ENCODE peak calls at places on chromosomes 12 and 14, in seven cellular contexts. V is IMR-90, H is WERI-Rb-1, Z is lower lobe of right lung, O is cardiac fibroblast, R is fibroblast of lung, B is stomach. G is an unnamed sample.

GRCh38 chr12:12010277-12011031 is 60.3 kb upstream of the BCL2L14 start:
- DNase-seq in V (peak), H (no peak), Z (peak), O (peak), R (peak), B (no peak), G (peak)

GRCh38 chr12:67280572-67280971 is 11.4 kb downstream of the CAND1 start:
- DNase-seq in V (no peak), H (no peak), Z (no peak), O (no peak), R (no peak), B (no peak), G (no peak)

GRCh38 chr12:102026728-102027127 is 35.1 kb downstream of the WASHC3 start:
- DNase-seq in V (no peak), H (no peak), Z (no peak), O (no peak), R (no peak), B (no peak), G (no peak)

GRCh38 chr14:21525995-21526671 is at the start of gene SALL2:
- DNase-seq in V (peak), H (peak), Z (peak), O (peak), R (peak), B (peak), G (no peak)

GRCh38 chr14:102016420-102017090 is 52.2 kb downstream of the DYNC1H1 start:
- DNase-seq in V (no peak), H (no peak), Z (no peak), O (no peak), R (no peak), B (no peak), G (no peak)

GRCh38 chr12:54016478-54016964 is 7.7 kb downstream of the HOXC8 start:
- DNase-seq in V (peak), H (no peak), Z (no peak), O (no peak), R (no peak), B (no peak), G (peak)

GRCh38 chr14:30230719-30231118 is 303.1 kb upstream of the PRKD1 start:
- DNase-seq in V (no peak), H (no peak), Z (no peak), O (no peak), R (no peak), B (no peak), G (no peak)

GRCh38 chr12:51430196-51430895 is 5.7 kb downstream of the SLC4A8 start:
- DNase-seq in V (no peak), H (peak), Z (no peak), O (no peak), R (no peak), B (peak), G (no peak)

GRCh38 chr14:49972840-49973239 is 80.0 kb downstream of the ARF6 start:
- DNase-seq in V (peak), H (no peak), Z (no peak), O (peak), R (peak), B (peak), G (peak)

GRCh38 chr14:34237098-34237497 is 224.9 kb downstream of the SPTSSA start:
- DNase-seq in V (no peak), H (no peak), Z (no peak), O (no peak), R (no peak), B (no peak), G (no peak)

GRCh38 chr12:28699029-28699428 is 450.0 kb upstream of the FAR2 start:
- DNase-seq in V (no peak), H (no peak), Z (no peak), O (no peak), R (no peak), B (no peak), G (peak)

GRCh38 chr12:13095266-13095995 is 8.0 kb downstream of the GSG1 start:
- DNase-seq in V (no peak), H (peak), Z (no peak), O (no peak), R (no peak), B (no peak), G (no peak)

GRCh38 chr12:28232212-28232928 is 42.1 kb downstream of the CCDC91 start:
- DNase-seq in V (no peak), H (no peak), Z (no peak), O (no peak), R (no peak), B (no peak), G (no peak)

GRCh38 chr12:74780458-74781241 is 243.0 kb downstream of the ATXN7L3B start:
- DNase-seq in V (peak), H (peak), Z (no peak), O (no peak), R (peak), B (no peak), G (no peak)

GRCh38 chr12:51406859-51407258 is 15.7 kb upstream of the GALNT6 start:
- DNase-seq in V (no peak), H (no peak), Z (no peak), O (no peak), R (no peak), B (no peak), G (no peak)

GRCh38 chr12:69419701-69420100 is 50.5 kb upstream of the FRS2 start:
- DNase-seq in V (no peak), H (no peak), Z (no peak), O (no peak), R (no peak), B (no peak), G (no peak)

GRCh38 chr12:49954863-49955830 is 4.6 kb downstream of the AQP2 start:
- DNase-seq in V (no peak), H (no peak), Z (no peak), O (no peak), R (no peak), B (no peak), G (no peak)

GRCh38 chr12:104478396-104479140 is 21.8 kb downstream of the CHST11 start:
- DNase-seq in V (no peak), H (no peak), Z (peak), O (peak), R (peak), B (no peak), G (no peak)

GRCh38 chr12:131055093-131055465 is 101.4 kb downstream of the ADGRD1 start:
- DNase-seq in V (no peak), H (no peak), Z (no peak), O (no peak), R (no peak), B (no peak), G (no peak)

GRCh38 chr14:90554341-90554740 is 157.5 kb downstream of the CALM1 start:
- DNase-seq in V (no peak), H (no peak), Z (peak), O (no peak), R (no peak), B (peak), G (no peak)

GRCh38 chr14:71236430-71236829 is 329.2 kb downstream of the PCNX1 start:
- DNase-seq in V (no peak), H (no peak), Z (no peak), O (no peak), R (no peak), B (no peak), G (no peak)

GRCh38 chr12:122130150-122130549 is 43.9 kb downstream of the IL31 start:
- DNase-seq in V (peak), H (no peak), Z (no peak), O (no peak), R (peak), B (no peak), G (no peak)

GRCh38 chr14:50381008-50381407 is 15.7 kb downstream of the CDKL1 start:
- DNase-seq in V (no peak), H (no peak), Z (no peak), O (no peak), R (no peak), B (no peak), G (no peak)

GRCh38 chr14:94332063-94332583 is 9.0 kb upstream of the SERPINA6 start:
- DNase-seq in V (no peak), H (no peak), Z (no peak), O (no peak), R (no peak), B (no peak), G (no peak)

GRCh38 chr14:53347046-53347445 is 193.9 kb upstream of the DDHD1 start:
- DNase-seq in V (no peak), H (no peak), Z (no peak), O (no peak), R (no peak), B (no peak), G (no peak)

GRCh38 chr14:66746316-66747006 is 238.5 kb downstream of the GPHN start:
- DNase-seq in V (peak), H (no peak), Z (no peak), O (peak), R (peak), B (no peak), G (peak)

GRCh38 chr12:31803306-31804184 is 74.7 kb upstream of the AMN1 start:
- DNase-seq in V (no peak), H (no peak), Z (no peak), O (no peak), R (no peak), B (no peak), G (no peak)

GRCh38 chr12:120159509-120160237 is 34.8 kb downstream of the GCN1 start:
- DNase-seq in V (no peak), H (no peak), Z (no peak), O (no peak), R (no peak), B (no peak), G (no peak)

GRCh38 chr12:41202051-41202450 is 13.9 kb downstream of the PDZRN4 start:
- DNase-seq in V (no peak), H (peak), Z (no peak), O (no peak), R (no peak), B (no peak), G (no peak)

GRCh38 chr14:102097441-102098135 is 10.7 kb upstream of the HSP90AA1 start:
- DNase-seq in V (no peak), H (no peak), Z (no peak), O (no peak), R (no peak), B (peak), G (no peak)

GRCh38 chr14:36585100-36585499 is 2.7 kb upstream of the NKX2-8 start:
- DNase-seq in V (no peak), H (no peak), Z (no peak), O (no peak), R (no peak), B (no peak), G (no peak)

GRCh38 chr12:71871116-71871515 is 31.6 kb downstream of the TBC1D15 start:
- DNase-seq in V (peak), H (no peak), Z (no peak), O (peak), R (peak), B (no peak), G (no peak)
- H3K4me3 ChIP-seq in V (no peak), H (no peak), Z (no peak), O (no peak), R (no peak), B (no peak), G (no peak)

GRCh38 chr14:24389266-24389855 is 9.4 kb upstream of the NYNRIN start:
- DNase-seq in V (peak), H (no peak), Z (no peak), O (peak), R (peak), B (no peak), G (no peak)

GRCh38 chr14:24390696-24391468 is 7.9 kb upstream of the NYNRIN start:
- DNase-seq in V (no peak), H (no peak), Z (no peak), O (peak), R (no peak), B (no peak), G (no peak)

GRCh38 chr14:24394275-24394674 is 4.5 kb upstream of the NYNRIN start:
- DNase-seq in V (no peak), H (no peak), Z (no peak), O (no peak), R (no peak), B (no peak), G (no peak)

GRCh38 chr14:24395609-24396580 is 2.9 kb upstream of the NYNRIN start:
- DNase-seq in V (no peak), H (no peak), Z (no peak), O (peak), R (peak), B (no peak), G (no peak)

DNA sequence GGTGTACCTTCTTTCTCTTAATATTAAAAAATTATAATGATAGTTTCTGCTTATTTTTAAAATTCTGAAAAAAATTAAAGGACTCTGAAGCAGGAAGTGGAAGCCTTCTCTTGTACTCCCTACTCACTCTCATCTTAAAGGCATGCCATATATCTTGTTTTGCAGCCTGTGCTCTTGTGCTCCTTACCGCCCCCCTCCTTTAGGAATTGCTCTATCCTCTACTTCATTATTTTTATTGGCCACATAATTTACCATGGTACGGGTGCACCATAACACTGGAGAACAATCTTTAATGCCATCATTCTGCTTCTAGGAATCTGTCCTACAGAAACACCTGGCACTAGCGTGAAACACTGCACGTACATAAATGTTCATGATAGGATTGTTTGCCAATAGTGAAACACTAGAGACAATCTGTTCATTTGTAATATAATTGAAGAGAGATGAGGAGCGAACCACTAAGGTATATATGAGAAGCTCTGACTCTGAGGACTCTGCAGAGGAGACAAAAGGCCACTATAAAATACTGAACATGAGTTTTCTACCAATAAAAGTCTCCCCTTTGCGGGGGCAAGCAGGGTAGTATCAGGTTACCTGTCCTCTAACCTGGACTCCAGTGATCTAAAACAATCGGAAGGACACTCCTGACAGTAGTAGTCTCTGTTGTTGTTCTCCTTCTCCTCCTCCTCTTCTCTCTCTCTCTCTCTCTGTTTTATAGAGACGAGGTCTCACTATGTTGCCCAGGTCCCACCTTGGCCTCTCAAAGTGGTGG is 6.3 kb upstream of the NYNRIN start:
- DNase-seq in V (peak), H (no peak), Z (no peak), O (peak), R (peak), B (no peak), G (no peak)
- TF ChIP-seq CTCF in V (peak), H (no peak), Z (no peak), O (peak), R (peak), B (no peak), G (no peak)

DNA sequence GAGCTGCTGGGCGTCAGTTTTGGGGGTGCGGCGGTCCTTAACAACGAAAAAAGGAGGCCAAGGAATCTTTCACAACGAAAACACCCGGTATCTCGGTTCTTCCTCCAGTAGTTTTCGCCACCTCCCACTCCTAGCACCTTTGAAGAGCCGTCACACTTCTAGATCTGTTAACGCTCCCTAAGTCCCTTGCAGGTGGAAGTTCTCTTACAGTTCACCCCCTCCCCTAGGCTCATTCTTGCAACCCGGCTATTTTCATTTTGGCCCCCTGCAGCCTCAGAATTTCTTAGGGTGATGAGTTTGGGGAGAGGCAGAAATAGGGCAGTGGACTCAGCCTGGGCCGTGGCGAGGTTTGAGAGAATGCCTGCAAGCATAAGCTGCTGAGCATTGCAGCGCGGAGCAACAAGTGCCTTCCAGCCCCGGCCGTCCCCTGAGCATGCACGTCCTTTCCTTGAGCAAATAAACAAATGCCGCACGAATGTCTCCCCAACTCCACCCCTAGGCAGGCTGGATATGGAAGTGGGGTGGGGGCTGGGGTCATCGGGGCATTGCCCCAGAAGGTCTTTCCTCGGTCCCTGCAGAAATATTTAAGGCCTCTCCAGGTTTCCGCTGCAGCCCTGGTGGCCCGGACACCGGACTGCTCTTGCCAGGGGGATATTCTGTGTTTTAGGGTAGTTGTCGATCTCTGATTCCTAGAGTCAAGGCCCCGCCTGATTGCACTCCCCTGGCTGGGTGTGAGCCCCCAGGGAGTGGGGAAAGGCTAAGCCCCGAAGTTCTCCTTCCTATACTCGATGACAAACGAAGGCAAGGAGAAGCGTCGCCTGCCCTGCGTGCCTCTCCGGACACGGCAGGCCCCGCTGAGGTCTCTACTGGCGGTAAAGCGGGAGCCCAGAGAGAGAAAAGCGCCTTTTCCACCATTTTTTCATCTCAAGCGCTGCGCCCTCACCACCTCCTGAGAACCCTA is 1.6 kb downstream of the RFX4 start:
- DNase-seq in V (no peak), H (no peak), Z (no peak), O (no peak), R (no peak), B (no peak), G (no peak)
- H3K4me3 ChIP-seq in V (no peak), H (no peak), Z (no peak), O (no peak), R (no peak), B (peak), G (no peak)

GRCh38 chr14:64983439-64984310 is 3.0 kb upstream of the FNTB start:
- DNase-seq in V (peak), H (no peak), Z (no peak), O (peak), R (peak), B (peak), G (no peak)
- TF ChIP-seq CTCF in V (peak), H (peak), Z (peak), O (peak), R (peak), B (no peak), G (peak)

GRCh38 chr12:43551971-43552559 is at the start of gene ADAMTS20:
- DNase-seq in V (peak), H (peak), Z (no peak), O (peak), R (peak), B (no peak), G (no peak)

GRCh38 chr12:43556057-43556456 is 4.1 kb upstream of the ADAMTS20 start:
- DNase-seq in V (no peak), H (no peak), Z (no peak), O (no peak), R (no peak), B (no peak), G (no peak)

GRCh38 chr12:43550831-43551270 is 1.2 kb downstream of the ADAMTS20 start:
- DNase-seq in V (no peak), H (peak), Z (no peak), O (no peak), R (no peak), B (no peak), G (no peak)

GRCh38 chr12:43551271-43551970 is 582 bp downstream of the ADAMTS20 start:
- DNase-seq in V (no peak), H (peak), Z (no peak), O (no peak), R (no peak), B (no peak), G (no peak)
- H3K4me3 ChIP-seq in V (no peak), H (peak), Z (no peak), O (no peak), R (no peak), B (peak), G (peak)

DNA sequence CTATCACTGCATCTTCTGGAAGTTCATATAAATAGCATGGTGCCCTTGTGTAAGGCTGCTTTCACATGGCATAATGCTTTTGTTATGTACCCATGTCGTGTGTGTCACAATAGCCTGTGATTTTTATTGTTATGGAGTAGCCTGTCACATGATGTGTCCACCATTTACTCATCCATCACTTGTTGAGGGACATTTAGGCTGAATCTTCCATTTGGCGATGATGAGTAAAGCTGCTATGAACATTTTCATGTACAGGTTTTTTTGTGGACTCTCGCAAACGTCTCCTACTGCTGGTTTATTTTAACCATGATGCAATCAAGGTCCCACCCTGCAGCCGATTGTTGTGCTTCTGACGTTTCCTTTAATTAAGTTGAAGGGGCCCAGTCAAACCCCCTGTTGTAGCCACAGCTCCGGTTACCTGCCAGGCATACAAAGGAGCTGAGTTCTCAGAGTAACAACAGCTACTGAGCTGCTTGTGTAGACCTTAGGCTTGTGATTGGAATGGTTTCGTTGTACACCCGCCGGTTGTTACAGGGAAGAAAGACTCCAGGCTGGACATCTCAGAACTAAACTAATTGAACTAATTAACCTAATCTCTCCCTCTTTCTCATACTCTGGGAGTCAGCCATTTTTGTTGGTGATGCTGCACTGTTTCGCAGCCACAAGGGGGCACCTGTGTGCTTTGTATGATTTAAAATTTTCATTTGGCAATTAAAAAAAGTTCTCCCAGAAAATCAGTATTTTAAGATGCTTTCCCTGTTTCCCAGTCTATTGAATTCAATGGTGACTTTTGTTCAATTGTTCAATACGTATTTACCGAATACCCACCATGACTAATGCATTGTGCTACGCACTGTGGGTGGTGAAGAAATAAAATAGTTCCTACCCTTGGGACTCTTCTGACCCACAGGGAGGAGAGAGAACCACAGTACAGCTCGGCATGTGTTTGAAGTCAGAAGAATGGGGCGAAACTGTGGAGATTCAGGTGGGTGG is 63.4 kb downstream of the ZNF664 start:
- DNase-seq in V (peak), H (peak), Z (no peak), O (peak), R (peak), B (peak), G (no peak)
- TF ChIP-seq CTCF in V (peak), H (peak), Z (peak), O (peak), R (peak), B (no peak), G (peak)

GRCh38 chr14:79281244-79282199 is 929.8 kb downstream of the DIO2 start:
- DNase-seq in V (no peak), H (no peak), Z (no peak), O (no peak), R (peak), B (no peak), G (no peak)

GRCh38 chr14:79279645-79280399 is 931.5 kb downstream of the DIO2 start:
- DNase-seq in V (peak), H (peak), Z (peak), O (no peak), R (peak), B (peak), G (no peak)

GRCh38 chr14:79280400-79280670 is 931.0 kb downstream of the DIO2 start:
- DNase-seq in V (no peak), H (no peak), Z (no peak), O (no peak), R (no peak), B (no peak), G (no peak)

GRCh38 chr14:79278286-79278797 is 933.0 kb downstream of the DIO2 start:
- DNase-seq in V (no peak), H (peak), Z (no peak), O (no peak), R (no peak), B (no peak), G (no peak)

GRCh38 chr14:79278798-79279644 is 932.3 kb downstream of the DIO2 start:
- DNase-seq in V (peak), H (peak), Z (peak), O (peak), R (peak), B (peak), G (peak)
- H3K4me3 ChIP-seq in V (peak), H (peak), Z (peak), O (peak), R (peak), B (peak), G (peak)